ENCODE peak calls at places on chromosomes 2 and 18, in four cellular contexts. T, W, I and F are unnamed samples.

GRCh38 chr18:53261241-53261640 is 921.2 kb downstream of the DCC start:
- DNase-seq in T (no peak), W (no peak), I (no peak), F (no peak)

GRCh38 chr2:148756292-148756975 is 111.9 kb downstream of the EPC2 start:
- DNase-seq in T (no peak), I (no peak), W (peak; percentile 92), F (peak; percentile 50)

GRCh38 chr2:239246723-239247122 is 154.1 kb downstream of the HDAC4 start:
- DNase-seq in W (no peak), T (no peak), I (no peak), F (no peak)

GRCh38 chr2:180829261-180829660 is 151.1 kb upstream of the UBE2E3 start:
- DNase-seq in I (peak; percentile 6), W (no peak), T (no peak), F (no peak)

GRCh38 chr18:13223341-13224148 is 5.0 kb downstream of the LDLRAD4 start:
- DNase-seq in W (no peak), I (no peak), T (no peak), F (no peak)

GRCh38 chr2:12702661-12703121 is 14.0 kb upstream of the TRIB2 start:
- DNase-seq in W (peak; percentile 90), T (no peak), I (no peak), F (no peak)

GRCh38 chr2:78782196-78782595 is 243.3 kb upstream of the REG3G start:
- DNase-seq in W (no peak), I (no peak), T (no peak), F (no peak)

GRCh38 chr2:240211598-240212424 is 71.4 kb upstream of the OTOS start:
- DNase-seq in I (no peak), T (no peak), W (no peak), F (no peak)

GRCh38 chr2:4579977-4580376 is 876.6 kb downstream of the DCDC2C start:
- DNase-seq in T (no peak), I (no peak), W (no peak), F (no peak)

GRCh38 chr2:134466141-134466540 is 212.3 kb downstream of the MGAT5 start:
- DNase-seq in I (no peak), W (no peak), T (peak; percentile 33), F (peak; percentile 66)

GRCh38 chr2:158713523-158714138 is 81.5 kb upstream of the DAPL1 start:
- DNase-seq in W (peak; percentile 7), I (no peak), T (no peak), F (no peak)

GRCh38 chr2:231568098-231568784 is 24.4 kb upstream of the TEX44 start:
- DNase-seq in T (no peak), I (no peak), W (no peak), F (no peak)

GRCh38 chr2:65320042-65320711 is 92.5 kb downstream of the ACTR2 start:
- DNase-seq in I (peak; percentile 91), T (peak; percentile 46), W (peak; percentile 98), F (peak; percentile 66)

GRCh38 chr2:27320958-27321543 is 1.8 kb downstream of the MPV17 start:
- DNase-seq in W (peak; percentile 99), I (peak; percentile 96), T (peak; percentile 90), F (peak; percentile 99)

DNA sequence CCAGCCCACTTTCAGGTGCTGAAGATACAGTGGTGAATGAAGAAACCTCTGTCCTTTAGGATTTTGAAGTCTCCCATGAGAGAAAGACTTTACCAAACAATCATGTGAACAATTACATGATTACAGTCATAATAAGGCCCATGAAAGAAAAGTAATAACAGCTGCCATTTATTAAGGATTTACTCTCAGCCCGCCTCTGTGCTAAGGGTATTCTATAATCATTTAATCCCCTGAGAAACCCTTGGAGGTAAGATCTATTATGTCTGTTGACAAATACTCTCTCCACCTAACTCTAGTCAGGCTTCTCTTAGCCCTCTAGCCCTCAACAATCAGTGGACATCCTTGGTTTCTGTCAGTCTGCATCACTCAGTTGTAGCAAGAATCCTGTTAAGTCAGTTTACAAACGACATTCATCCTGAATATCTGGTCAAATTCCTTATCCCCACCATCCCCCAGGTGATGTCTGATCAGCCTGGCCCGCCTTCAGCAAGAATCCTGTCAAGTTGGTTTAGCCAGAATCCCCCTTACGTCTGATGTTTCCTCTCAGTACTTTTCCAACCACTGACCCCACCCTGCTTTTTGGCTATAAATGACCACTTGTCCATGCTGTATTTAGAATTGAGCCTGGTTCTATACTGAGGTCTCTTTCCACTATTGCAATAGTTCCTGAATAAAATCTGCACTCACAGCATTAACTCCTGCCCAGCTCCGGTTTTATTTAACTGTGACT is 12.3 kb upstream of the SOCS6 start:
- DNase-seq in T (no peak), W (no peak), I (no peak), F (no peak)
- TF ChIP-seq MAZ in T (no peak), W (no peak), I (no peak), F (no peak)

GRCh38 chr2:105541189-105542050 is 142.6 kb upstream of the FHL2 start:
- DNase-seq in T (no peak), I (no peak), W (no peak), F (no peak)
- TF ChIP-seq MAZ in T (no peak), I (no peak), W (no peak), F (no peak)

GRCh38 chr2:151827564-151828142 is 568 bp downstream of the ARL5A start:
- DNase-seq in I (peak; percentile 15), W (peak; percentile 16), T (peak; percentile 57), F (peak; percentile 23)
- TF ChIP-seq MAZ in I (no peak), W (no peak), T (no peak), F (no peak)

GRCh38 chr18:2891526-2892431 is 45.0 kb downstream of the EMILIN2 start:
- DNase-seq in I (no peak), T (no peak), W (no peak), F (no peak)

GRCh38 chr18:2887470-2887869 is 40.7 kb downstream of the EMILIN2 start:
- DNase-seq in T (no peak), W (no peak), I (no peak), F (no peak)

GRCh38 chr18:2890606-2891005 is 43.8 kb downstream of the EMILIN2 start:
- DNase-seq in T (no peak), I (no peak), W (no peak), F (no peak)

GRCh38 chr18:2893056-2893455 is 46.2 kb downstream of the EMILIN2 start:
- DNase-seq in T (no peak), W (no peak), I (no peak), F (no peak)

DNA sequence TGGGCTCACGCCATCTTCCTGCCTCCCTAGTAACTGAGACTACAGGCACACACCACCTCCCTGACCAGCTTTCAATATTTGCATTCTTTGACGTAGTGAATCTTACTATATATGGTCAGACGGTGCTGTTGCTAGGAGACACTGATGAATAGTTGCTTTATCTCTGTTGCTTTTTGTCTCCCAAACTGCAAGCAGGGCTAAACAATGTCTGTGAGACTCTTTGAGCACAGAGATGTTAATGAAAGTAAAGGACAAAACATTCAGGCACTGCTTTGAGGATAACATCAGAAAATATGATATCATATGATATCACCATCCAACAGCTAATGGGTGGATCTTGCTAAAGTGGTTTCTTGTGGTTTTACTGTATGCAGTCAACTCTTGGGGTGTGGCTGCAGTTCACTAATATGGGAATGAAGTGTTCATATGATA is 43.0 kb downstream of the EMILIN2 start:
- DNase-seq in I (no peak), T (no peak), W (peak; percentile 9), F (peak; percentile 33)
- TF ChIP-seq MAZ in I (no peak), T (no peak), W (no peak), F (no peak)

GRCh38 chr2:79887747-79888374 is 375.0 kb downstream of the CTNNA2 start:
- DNase-seq in T (peak; percentile 74), W (peak; percentile 71), I (peak; percentile 8), F (peak; percentile 61)
- TF ChIP-seq MAZ in T (no peak), W (no peak), I (no peak), F (no peak)

GRCh38 chr2:98515571-98515927 is 70.9 kb downstream of the INPP4A start:
- DNase-seq in I (no peak), T (no peak), W (no peak), F (no peak)
- TF ChIP-seq MAZ in I (no peak), T (no peak), W (no peak), F (no peak)

DNA sequence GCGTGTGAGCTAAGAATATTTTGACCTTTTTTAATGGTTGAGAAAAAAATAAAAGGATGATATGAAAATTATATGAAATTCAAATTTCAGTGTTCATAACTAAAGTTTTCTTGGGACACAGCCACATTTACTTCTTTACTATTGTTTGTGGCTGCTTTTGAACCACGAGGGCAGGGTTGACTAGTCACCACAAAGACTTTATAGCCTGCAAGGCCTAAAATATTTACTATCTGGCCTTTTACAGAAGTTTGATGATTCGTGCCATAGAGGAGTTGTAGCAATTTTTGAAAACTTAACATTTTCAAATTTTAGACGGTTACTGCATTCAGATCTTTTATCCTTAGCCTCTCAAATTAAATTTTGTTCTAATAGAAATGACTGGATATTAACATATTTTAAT is 69.9 kb downstream of the LIMS1 start:
- DNase-seq in W (peak; percentile 62), I (no peak), T (no peak), F (no peak)
- TF ChIP-seq MAZ in W (no peak), I (no peak), T (no peak), F (no peak)